ENCODE peak calls at places on chromosome 11, in nine cellular contexts. One of them, this sample, is unnamed.

GRCh38 chr11:36540998-36541397 is 26.8 kb upstream of the RAG1 start:
- DNase-seq in NB4: peak; percentile 32
- DNase-seq in T-helper 2 cell: no peak
- DNase-seq in occipital lobe: no peak
- DNase-seq in colonic mucosa: peak; percentile 53
- DNase-seq in activated gamma-delta T cell treated with anti-CD3 and anti-CD28 coated beads, Interleukin-2, amount 50 U/mL, for 16 hours: no peak
- DNase-seq in BJ: peak; percentile 9
- DNase-seq in activated CD4-positive, alpha-beta T cell treated with anti-CD3 and anti-CD28 coated beads for 24 hours: no peak
- DNase-seq in transverse colon: peak; percentile 51
- DNase-seq in this sample: no peak

GRCh38 chr11:34599406-34599901 is 21.4 kb upstream of the EHF start:
- DNase-seq in NB4: no peak
- DNase-seq in T-helper 2 cell: no peak
- DNase-seq in occipital lobe: no peak
- DNase-seq in colonic mucosa: no peak
- DNase-seq in activated gamma-delta T cell treated with anti-CD3 and anti-CD28 coated beads, Interleukin-2, amount 50 U/mL, for 16 hours: no peak
- DNase-seq in BJ: peak; percentile 71
- DNase-seq in activated CD4-positive, alpha-beta T cell treated with anti-CD3 and anti-CD28 coated beads for 24 hours: no peak
- DNase-seq in transverse colon: no peak
- DNase-seq in this sample: no peak

GRCh38 chr11:15897211-15897960 is 459.0 kb downstream of the SOX6 start:
- DNase-seq in NB4: no peak
- DNase-seq in T-helper 2 cell: no peak
- DNase-seq in occipital lobe: no peak
- DNase-seq in colonic mucosa: no peak
- DNase-seq in activated gamma-delta T cell treated with anti-CD3 and anti-CD28 coated beads, Interleukin-2, amount 50 U/mL, for 16 hours: no peak
- DNase-seq in BJ: peak; percentile 52
- DNase-seq in activated CD4-positive, alpha-beta T cell treated with anti-CD3 and anti-CD28 coated beads for 24 hours: no peak
- DNase-seq in transverse colon: no peak
- DNase-seq in this sample: no peak

GRCh38 chr11:104484784-104485554 is 321.0 kb upstream of the PDGFD start:
- DNase-seq in NB4: no peak
- DNase-seq in T-helper 2 cell: no peak
- DNase-seq in occipital lobe: no peak
- DNase-seq in colonic mucosa: no peak
- DNase-seq in activated gamma-delta T cell treated with anti-CD3 and anti-CD28 coated beads, Interleukin-2, amount 50 U/mL, for 16 hours: no peak
- DNase-seq in BJ: no peak
- DNase-seq in activated CD4-positive, alpha-beta T cell treated with anti-CD3 and anti-CD28 coated beads for 24 hours: no peak
- DNase-seq in transverse colon: no peak
- DNase-seq in this sample: no peak

GRCh38 chr11:72792437-72793021 is 1.3 kb downstream of the STARD10 start:
- DNase-seq in NB4: no peak
- DNase-seq in T-helper 2 cell: no peak
- DNase-seq in occipital lobe: no peak
- DNase-seq in colonic mucosa: no peak
- DNase-seq in activated gamma-delta T cell treated with anti-CD3 and anti-CD28 coated beads, Interleukin-2, amount 50 U/mL, for 16 hours: no peak
- DNase-seq in BJ: no peak
- DNase-seq in activated CD4-positive, alpha-beta T cell treated with anti-CD3 and anti-CD28 coated beads for 24 hours: no peak
- DNase-seq in transverse colon: no peak
- DNase-seq in this sample: no peak

GRCh38 chr11:116376054-116376453 is 396.7 kb downstream of the BUD13 start:
- DNase-seq in NB4: no peak
- DNase-seq in T-helper 2 cell: no peak
- DNase-seq in occipital lobe: no peak
- DNase-seq in colonic mucosa: no peak
- DNase-seq in activated gamma-delta T cell treated with anti-CD3 and anti-CD28 coated beads, Interleukin-2, amount 50 U/mL, for 16 hours: no peak
- DNase-seq in BJ: no peak
- DNase-seq in activated CD4-positive, alpha-beta T cell treated with anti-CD3 and anti-CD28 coated beads for 24 hours: no peak
- DNase-seq in transverse colon: no peak
- DNase-seq in this sample: no peak

GRCh38 chr11:131077340-131077739 is 161.1 kb upstream of the SNX19 start:
- DNase-seq in NB4: no peak
- DNase-seq in T-helper 2 cell: no peak
- DNase-seq in occipital lobe: no peak
- DNase-seq in colonic mucosa: no peak
- DNase-seq in activated gamma-delta T cell treated with anti-CD3 and anti-CD28 coated beads, Interleukin-2, amount 50 U/mL, for 16 hours: no peak
- DNase-seq in BJ: no peak
- DNase-seq in activated CD4-positive, alpha-beta T cell treated with anti-CD3 and anti-CD28 coated beads for 24 hours: no peak
- DNase-seq in transverse colon: no peak
- DNase-seq in this sample: no peak

GRCh38 chr11:69862797-69863543 is 43.8 kb upstream of the FGF3 start:
- DNase-seq in NB4: no peak
- DNase-seq in T-helper 2 cell: no peak
- DNase-seq in occipital lobe: no peak
- DNase-seq in colonic mucosa: no peak
- DNase-seq in activated gamma-delta T cell treated with anti-CD3 and anti-CD28 coated beads, Interleukin-2, amount 50 U/mL, for 16 hours: no peak
- DNase-seq in BJ: no peak
- DNase-seq in activated CD4-positive, alpha-beta T cell treated with anti-CD3 and anti-CD28 coated beads for 24 hours: no peak
- DNase-seq in transverse colon: no peak
- DNase-seq in this sample: no peak

GRCh38 chr11:96014234-96014633 is 90.3 kb upstream of the MTMR2 start:
- DNase-seq in NB4: peak; percentile 92
- DNase-seq in T-helper 2 cell: peak; percentile 8
- DNase-seq in occipital lobe: no peak
- DNase-seq in colonic mucosa: no peak
- DNase-seq in activated gamma-delta T cell treated with anti-CD3 and anti-CD28 coated beads, Interleukin-2, amount 50 U/mL, for 16 hours: no peak
- DNase-seq in BJ: no peak
- DNase-seq in activated CD4-positive, alpha-beta T cell treated with anti-CD3 and anti-CD28 coated beads for 24 hours: no peak
- DNase-seq in transverse colon: no peak
- DNase-seq in this sample: no peak

GRCh38 chr11:116851631-116852030 is 14.2 kb upstream of the APOA1 start:
- DNase-seq in NB4: peak; percentile 98
- DNase-seq in T-helper 2 cell: no peak
- DNase-seq in occipital lobe: peak; percentile 26
- DNase-seq in colonic mucosa: no peak
- DNase-seq in activated gamma-delta T cell treated with anti-CD3 and anti-CD28 coated beads, Interleukin-2, amount 50 U/mL, for 16 hours: peak; percentile 58
- DNase-seq in BJ: no peak
- DNase-seq in activated CD4-positive, alpha-beta T cell treated with anti-CD3 and anti-CD28 coated beads for 24 hours: no peak
- DNase-seq in transverse colon: peak; percentile 34
- DNase-seq in this sample: no peak

GRCh38 chr11:97964332-97965004 is 1056.3 kb upstream of the CNTN5 start:
- DNase-seq in NB4: peak; percentile 14
- DNase-seq in T-helper 2 cell: no peak
- DNase-seq in occipital lobe: no peak
- DNase-seq in colonic mucosa: no peak
- DNase-seq in activated gamma-delta T cell treated with anti-CD3 and anti-CD28 coated beads, Interleukin-2, amount 50 U/mL, for 16 hours: no peak
- DNase-seq in BJ: no peak
- DNase-seq in activated CD4-positive, alpha-beta T cell treated with anti-CD3 and anti-CD28 coated beads for 24 hours: no peak
- DNase-seq in transverse colon: no peak
- DNase-seq in this sample: no peak

GRCh38 chr11:109547356-109548027 is 125.5 kb downstream of the C11orf87 start:
- DNase-seq in NB4: no peak
- DNase-seq in T-helper 2 cell: no peak
- DNase-seq in occipital lobe: no peak
- DNase-seq in colonic mucosa: no peak
- DNase-seq in activated gamma-delta T cell treated with anti-CD3 and anti-CD28 coated beads, Interleukin-2, amount 50 U/mL, for 16 hours: no peak
- DNase-seq in BJ: peak; percentile 32
- DNase-seq in activated CD4-positive, alpha-beta T cell treated with anti-CD3 and anti-CD28 coated beads for 24 hours: no peak
- DNase-seq in transverse colon: no peak
- DNase-seq in this sample: no peak

GRCh38 chr11:12253843-12254281 is 123.5 kb upstream of the PARVA start:
- DNase-seq in NB4: no peak
- DNase-seq in T-helper 2 cell: no peak
- DNase-seq in occipital lobe: no peak
- DNase-seq in colonic mucosa: peak; percentile 70
- DNase-seq in activated gamma-delta T cell treated with anti-CD3 and anti-CD28 coated beads, Interleukin-2, amount 50 U/mL, for 16 hours: no peak
- DNase-seq in BJ: no peak
- DNase-seq in activated CD4-positive, alpha-beta T cell treated with anti-CD3 and anti-CD28 coated beads for 24 hours: no peak
- DNase-seq in transverse colon: peak; percentile 61
- DNase-seq in this sample: no peak

This sample was measured in type B pancreatic cell.